ENCODE peak calls at places on chromosome 2, in five cellular contexts. One of them, this sample, is unnamed.

GRCh38 chr2:4763009-4763408 is 929.2 kb upstream of the SOX11 start:
- DNase-seq in kidney: no peak
- DNase-seq in HFF-Myc: no peak
- DNase-seq in activated B cell treated with CpG ODN at 0.5 μM for 24 hours: no peak
- DNase-seq in neural crest cell: peak; percentile 54
- DNase-seq in this sample: no peak

GRCh38 chr2:23221236-23221635 is 163.7 kb upstream of the KLHL29 start:
- DNase-seq in kidney: no peak
- DNase-seq in HFF-Myc: no peak
- DNase-seq in activated B cell treated with CpG ODN at 0.5 μM for 24 hours: no peak
- DNase-seq in neural crest cell: no peak
- DNase-seq in this sample: no peak

GRCh38 chr2:85409719-85410583 is at the start of gene CAPG:
- DNase-seq in kidney: peak; percentile 93
- DNase-seq in HFF-Myc: no peak
- DNase-seq in activated B cell treated with CpG ODN at 0.5 μM for 24 hours: peak; percentile 76
- DNase-seq in neural crest cell: no peak
- DNase-seq in this sample: no peak

GRCh38 chr2:147711031-147711430 is 133.8 kb upstream of the ACVR2A start:
- DNase-seq in kidney: no peak
- DNase-seq in HFF-Myc: no peak
- DNase-seq in activated B cell treated with CpG ODN at 0.5 μM for 24 hours: no peak
- DNase-seq in neural crest cell: no peak
- DNase-seq in this sample: no peak

GRCh38 chr2:20611077-20611843 is 39.6 kb downstream of the HS1BP3 start:
- DNase-seq in kidney: peak; percentile 92
- DNase-seq in HFF-Myc: no peak
- DNase-seq in activated B cell treated with CpG ODN at 0.5 μM for 24 hours: no peak
- DNase-seq in neural crest cell: no peak
- DNase-seq in this sample: no peak

GRCh38 chr2:3302751-3303582 is 74.7 kb downstream of the EIPR1 start:
- DNase-seq in kidney: peak; percentile 62
- DNase-seq in HFF-Myc: no peak
- DNase-seq in activated B cell treated with CpG ODN at 0.5 μM for 24 hours: no peak
- DNase-seq in neural crest cell: peak; percentile 26
- DNase-seq in this sample: no peak

GRCh38 chr2:120659275-120659952 is 76.3 kb upstream of the GLI2 start:
- DNase-seq in kidney: no peak
- DNase-seq in HFF-Myc: no peak
- DNase-seq in activated B cell treated with CpG ODN at 0.5 μM for 24 hours: no peak
- DNase-seq in neural crest cell: no peak
- DNase-seq in this sample: no peak

GRCh38 chr2:37802899-37803379 is 122.1 kb upstream of the RMDN2 start:
- DNase-seq in kidney: no peak
- DNase-seq in HFF-Myc: peak; percentile 70
- DNase-seq in activated B cell treated with CpG ODN at 0.5 μM for 24 hours: no peak
- DNase-seq in neural crest cell: no peak
- DNase-seq in this sample: peak; percentile 93

GRCh38 chr2:101803945-101804696 is 106.6 kb downstream of the MAP4K4 start:
- DNase-seq in kidney: no peak
- DNase-seq in HFF-Myc: no peak
- DNase-seq in activated B cell treated with CpG ODN at 0.5 μM for 24 hours: no peak
- DNase-seq in neural crest cell: peak; percentile 20
- DNase-seq in this sample: no peak

GRCh38 chr2:39135678-39136259 is 14.9 kb upstream of the SOS1 start:
- DNase-seq in kidney: no peak
- DNase-seq in HFF-Myc: no peak
- DNase-seq in activated B cell treated with CpG ODN at 0.5 μM for 24 hours: no peak
- DNase-seq in neural crest cell: no peak
- DNase-seq in this sample: no peak

GRCh38 chr2:156322681-156323211 is 9.8 kb downstream of the NR4A2 start:
- DNase-seq in kidney: no peak
- DNase-seq in HFF-Myc: no peak
- DNase-seq in activated B cell treated with CpG ODN at 0.5 μM for 24 hours: peak; percentile 33
- DNase-seq in neural crest cell: no peak
- DNase-seq in this sample: no peak

GRCh38 chr2:239380831-239381708 is 19.8 kb downstream of the HDAC4 start:
- DNase-seq in kidney: no peak
- DNase-seq in HFF-Myc: no peak
- DNase-seq in activated B cell treated with CpG ODN at 0.5 μM for 24 hours: peak; percentile 55
- DNase-seq in neural crest cell: no peak
- DNase-seq in this sample: no peak

GRCh38 chr2:12381543-12382323 is 335.0 kb upstream of the TRIB2 start:
- DNase-seq in kidney: no peak
- DNase-seq in HFF-Myc: no peak
- DNase-seq in activated B cell treated with CpG ODN at 0.5 μM for 24 hours: no peak
- DNase-seq in neural crest cell: no peak
- DNase-seq in this sample: no peak

GRCh38 chr2:108941767-108942166 is 47.3 kb downstream of the EDAR start:
- DNase-seq in kidney: peak; percentile 36
- DNase-seq in HFF-Myc: no peak
- DNase-seq in activated B cell treated with CpG ODN at 0.5 μM for 24 hours: no peak
- DNase-seq in neural crest cell: no peak
- DNase-seq in this sample: no peak

GRCh38 chr2:233447506-233448219 is 93.4 kb downstream of the DGKD start:
- DNase-seq in kidney: peak; percentile 38
- DNase-seq in HFF-Myc: no peak
- DNase-seq in activated B cell treated with CpG ODN at 0.5 μM for 24 hours: no peak
- DNase-seq in neural crest cell: no peak
- DNase-seq in this sample: no peak

GRCh38 chr2:60957643-60958042 is 59.9 kb upstream of the PEX13 start:
- DNase-seq in kidney: no peak
- DNase-seq in HFF-Myc: no peak
- DNase-seq in activated B cell treated with CpG ODN at 0.5 μM for 24 hours: no peak
- DNase-seq in neural crest cell: no peak
- DNase-seq in this sample: no peak

GRCh38 chr2:157443795-157444642 is at the start of gene CYTIP:
- DNase-seq in kidney: no peak
- DNase-seq in HFF-Myc: no peak
- DNase-seq in activated B cell treated with CpG ODN at 0.5 μM for 24 hours: peak; percentile 52
- DNase-seq in neural crest cell: no peak
- DNase-seq in this sample: no peak

GRCh38 chr2:84247532-84247931 is 211.5 kb downstream of the SUCLG1 start:
- DNase-seq in kidney: no peak
- DNase-seq in HFF-Myc: no peak
- DNase-seq in activated B cell treated with CpG ODN at 0.5 μM for 24 hours: no peak
- DNase-seq in neural crest cell: no peak
- DNase-seq in this sample: no peak

GRCh38 chr2:85713836-85714235 is 19.7 kb downstream of the GNLY start:
- DNase-seq in kidney: no peak
- DNase-seq in HFF-Myc: no peak
- DNase-seq in activated B cell treated with CpG ODN at 0.5 μM for 24 hours: no peak
- DNase-seq in neural crest cell: no peak
- DNase-seq in this sample: no peak

GRCh38 chr2:56185582-56186046 is 1.8 kb downstream of the CCDC85A start:
- DNase-seq in kidney: peak; percentile 70
- DNase-seq in HFF-Myc: no peak
- DNase-seq in activated B cell treated with CpG ODN at 0.5 μM for 24 hours: no peak
- DNase-seq in neural crest cell: peak; percentile 12
- DNase-seq in this sample: no peak

GRCh38 chr2:30232027-30232800 is 880 bp downstream of the LBH start:
- DNase-seq in kidney: peak; percentile 92
- DNase-seq in HFF-Myc: no peak
- DNase-seq in activated B cell treated with CpG ODN at 0.5 μM for 24 hours: peak; percentile 67
- DNase-seq in neural crest cell: peak; percentile 44
- DNase-seq in this sample: no peak

GRCh38 chr2:102498414-102498813 is 25.4 kb downstream of the SLC9A4 start:
- DNase-seq in kidney: no peak
- DNase-seq in HFF-Myc: no peak
- DNase-seq in activated B cell treated with CpG ODN at 0.5 μM for 24 hours: no peak
- DNase-seq in neural crest cell: no peak
- DNase-seq in this sample: no peak

GRCh38 chr2:232316382-232317190 is 62.0 kb upstream of the ALPP start:
- DNase-seq in kidney: no peak
- DNase-seq in HFF-Myc: no peak
- DNase-seq in activated B cell treated with CpG ODN at 0.5 μM for 24 hours: no peak
- DNase-seq in neural crest cell: no peak
- DNase-seq in this sample: no peak

GRCh38 chr2:148900350-148900749 is 25.3 kb downstream of the KIF5C start:
- DNase-seq in kidney: no peak
- DNase-seq in HFF-Myc: no peak
- DNase-seq in activated B cell treated with CpG ODN at 0.5 μM for 24 hours: no peak
- DNase-seq in neural crest cell: no peak
- DNase-seq in this sample: no peak

GRCh38 chr2:44779793-44780192 is 161.7 kb upstream of the SIX3 start:
- DNase-seq in kidney: no peak
- DNase-seq in HFF-Myc: no peak
- DNase-seq in activated B cell treated with CpG ODN at 0.5 μM for 24 hours: no peak
- DNase-seq in neural crest cell: no peak
- DNase-seq in this sample: no peak

GRCh38 chr2:1414121-1414520 is 858 bp downstream of the TPO start:
- DNase-seq in kidney: no peak
- DNase-seq in HFF-Myc: no peak
- DNase-seq in activated B cell treated with CpG ODN at 0.5 μM for 24 hours: no peak
- DNase-seq in neural crest cell: no peak
- DNase-seq in this sample: no peak

GRCh38 chr2:214649440-214650205 is 159.9 kb downstream of the BARD1 start:
- DNase-seq in kidney: no peak
- DNase-seq in HFF-Myc: no peak
- DNase-seq in activated B cell treated with CpG ODN at 0.5 μM for 24 hours: no peak
- DNase-seq in neural crest cell: no peak
- DNase-seq in this sample: peak; percentile 25

GRCh38 chr2:72886505-72887031 is 640 bp upstream of the SPR start:
- DNase-seq in kidney: no peak
- DNase-seq in HFF-Myc: no peak
- DNase-seq in activated B cell treated with CpG ODN at 0.5 μM for 24 hours: no peak
- DNase-seq in neural crest cell: no peak
- DNase-seq in this sample: no peak

GRCh38 chr2:215812966-215813365 is 200.4 kb downstream of the MREG start:
- DNase-seq in kidney: no peak
- DNase-seq in HFF-Myc: no peak
- DNase-seq in activated B cell treated with CpG ODN at 0.5 μM for 24 hours: no peak
- DNase-seq in neural crest cell: no peak
- DNase-seq in this sample: no peak

GRCh38 chr2:105881286-105882136 is 136.8 kb downstream of the NCK2 start:
- DNase-seq in kidney: no peak
- DNase-seq in HFF-Myc: no peak
- DNase-seq in activated B cell treated with CpG ODN at 0.5 μM for 24 hours: no peak
- DNase-seq in neural crest cell: no peak
- DNase-seq in this sample: no peak

GRCh38 chr2:20424300-20425290 is 22.3 kb upstream of the RHOB start:
- DNase-seq in kidney: no peak
- DNase-seq in HFF-Myc: peak; percentile 82
- DNase-seq in activated B cell treated with CpG ODN at 0.5 μM for 24 hours: no peak
- DNase-seq in neural crest cell: no peak
- DNase-seq in this sample: no peak

GRCh38 chr2:26537069-26537825 is 59.3 kb upstream of the OTOF start:
- DNase-seq in kidney: no peak
- DNase-seq in HFF-Myc: no peak
- DNase-seq in activated B cell treated with CpG ODN at 0.5 μM for 24 hours: no peak
- DNase-seq in neural crest cell: no peak
- DNase-seq in this sample: no peak

GRCh38 chr2:104873689-104874054 is 19.8 kb downstream of the POU3F3 start:
- DNase-seq in kidney: no peak
- DNase-seq in HFF-Myc: no peak
- DNase-seq in activated B cell treated with CpG ODN at 0.5 μM for 24 hours: no peak
- DNase-seq in neural crest cell: no peak
- DNase-seq in this sample: no peak
- TF ChIP-seq CTCF in kidney: no peak
- TF ChIP-seq CTCF in HFF-Myc: no peak
- TF ChIP-seq CTCF in activated B cell treated with CpG ODN at 0.5 μM for 24 hours: no peak
- TF ChIP-seq CTCF in neural crest cell: no peak
- TF ChIP-seq CTCF in this sample: no peak

GRCh38 chr2:63692002-63692606 is 103.3 kb downstream of the MDH1 start:
- DNase-seq in kidney: no peak
- DNase-seq in HFF-Myc: peak; percentile 51
- DNase-seq in activated B cell treated with CpG ODN at 0.5 μM for 24 hours: no peak
- DNase-seq in neural crest cell: peak; percentile 7
- DNase-seq in this sample: no peak
- TF ChIP-seq CTCF in kidney: peak; percentile 55
- TF ChIP-seq CTCF in HFF-Myc: peak; percentile 35
- TF ChIP-seq CTCF in activated B cell treated with CpG ODN at 0.5 μM for 24 hours: peak; percentile 53
- TF ChIP-seq CTCF in neural crest cell: peak; percentile 80
- TF ChIP-seq CTCF in this sample: peak; percentile 38

GRCh38 chr2:184530239-184530638 is 68.1 kb upstream of the ZNF804A start:
- DNase-seq in kidney: peak; percentile 36
- DNase-seq in HFF-Myc: no peak
- DNase-seq in activated B cell treated with CpG ODN at 0.5 μM for 24 hours: no peak
- DNase-seq in neural crest cell: no peak
- DNase-seq in this sample: no peak

GRCh38 chr2:184528119-184528518 is 70.2 kb upstream of the ZNF804A start:
- DNase-seq in kidney: no peak
- DNase-seq in HFF-Myc: no peak
- DNase-seq in activated B cell treated with CpG ODN at 0.5 μM for 24 hours: no peak
- DNase-seq in neural crest cell: no peak
- DNase-seq in this sample: no peak

GRCh38 chr2:184524551-184525382 is 73.6 kb upstream of the ZNF804A start:
- DNase-seq in kidney: peak; percentile 47
- DNase-seq in HFF-Myc: no peak
- DNase-seq in activated B cell treated with CpG ODN at 0.5 μM for 24 hours: no peak
- DNase-seq in neural crest cell: no peak
- DNase-seq in this sample: no peak

GRCh38 chr2:184523732-184524131 is 74.6 kb upstream of the ZNF804A start:
- DNase-seq in kidney: peak; percentile 49
- DNase-seq in HFF-Myc: no peak
- DNase-seq in activated B cell treated with CpG ODN at 0.5 μM for 24 hours: no peak
- DNase-seq in neural crest cell: no peak
- DNase-seq in this sample: no peak

GRCh38 chr2:184527058-184527457 is 71.3 kb upstream of the ZNF804A start:
- DNase-seq in kidney: no peak
- DNase-seq in HFF-Myc: no peak
- DNase-seq in activated B cell treated with CpG ODN at 0.5 μM for 24 hours: no peak
- DNase-seq in neural crest cell: no peak
- DNase-seq in this sample: no peak
- TF ChIP-seq CTCF in kidney: no peak
- TF ChIP-seq CTCF in HFF-Myc: no peak
- TF ChIP-seq CTCF in activated B cell treated with CpG ODN at 0.5 μM for 24 hours: no peak
- TF ChIP-seq CTCF in neural crest cell: no peak
- TF ChIP-seq CTCF in this sample: no peak

DNA sequence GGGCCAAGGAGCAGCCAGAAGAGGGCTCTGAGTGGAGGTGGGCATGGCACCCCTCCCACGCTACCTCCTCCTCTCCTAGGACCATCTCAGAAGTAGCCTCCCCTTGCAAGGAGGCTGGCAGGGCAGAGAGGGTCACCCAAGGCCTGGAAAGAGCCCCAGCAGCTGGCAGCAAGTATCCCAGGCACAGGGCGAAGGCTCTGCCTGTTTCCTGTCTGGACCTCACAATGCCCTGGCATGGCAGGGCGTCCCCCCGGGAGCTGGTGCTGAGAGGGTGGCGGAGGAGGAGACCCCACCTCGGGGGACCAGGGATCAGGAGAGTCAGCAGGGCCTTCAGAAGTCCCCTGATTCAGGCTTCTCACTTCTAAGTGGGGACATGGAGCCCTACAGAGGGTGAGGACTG is 66.2 kb upstream of the TAF1B start:
- DNase-seq in kidney: peak; percentile 57
- DNase-seq in HFF-Myc: no peak
- DNase-seq in activated B cell treated with CpG ODN at 0.5 μM for 24 hours: no peak
- DNase-seq in neural crest cell: no peak
- DNase-seq in this sample: no peak
- TF ChIP-seq CTCF in kidney: no peak
- TF ChIP-seq CTCF in HFF-Myc: no peak
- TF ChIP-seq CTCF in activated B cell treated with CpG ODN at 0.5 μM for 24 hours: no peak
- TF ChIP-seq CTCF in neural crest cell: no peak
- TF ChIP-seq CTCF in this sample: no peak

This sample was measured in AG09309.